ENCODE peak calls at places on chromosomes 6 and 20, in six cellular contexts. F, U, R, Q, X and T are unnamed samples.

GRCh38 chr6:43172127-43173007 is 1.3 kb downstream of the SRF start:
- DNase-seq in F (no peak), U (no peak), R (peak), Q (no peak), X (peak), T (no peak)

GRCh38 chr6:6771224-6771915 is 182.8 kb downstream of the LY86 start:
- DNase-seq in F (no peak), U (no peak), R (no peak), Q (no peak), X (no peak), T (no peak)

GRCh38 chr6:104252276-104252675 is 607.4 kb downstream of the HACE1 start:
- DNase-seq in F (no peak), U (no peak), R (no peak), Q (no peak), X (no peak), T (no peak)

GRCh38 chr20:4022386-4023350 is 7.3 kb upstream of the RNF24 start:
- DNase-seq in F (no peak), U (no peak), R (no peak), Q (no peak), X (no peak), T (no peak)

GRCh38 chr20:40860487-40860902 is 168.1 kb upstream of the TOP1 start:
- DNase-seq in F (no peak), U (no peak), R (no peak), Q (no peak), X (no peak), T (no peak)

GRCh38 chr6:159742165-159742564 is 14.9 kb downstream of the WTAP start:
- DNase-seq in F (no peak), U (no peak), R (no peak), Q (no peak), X (no peak), T (no peak)

GRCh38 chr20:39109933-39110818 is 148.0 kb downstream of the DHX35 start:
- DNase-seq in F (no peak), U (no peak), R (no peak), Q (no peak), X (no peak), T (no peak)

GRCh38 chr6:34021839-34022190 is 124.1 kb downstream of the GRM4 start:
- DNase-seq in F (no peak), U (no peak), R (no peak), Q (no peak), X (no peak), T (no peak)

GRCh38 chr6:166314454-166314853 is 6.3 kb upstream of the PRR18 start:
- DNase-seq in F (no peak), U (no peak), R (no peak), Q (no peak), X (no peak), T (no peak)

GRCh38 chr6:54191460-54191859 is 80.2 kb downstream of the MLIP start:
- DNase-seq in F (no peak), U (no peak), R (no peak), Q (no peak), X (no peak), T (no peak)

GRCh38 chr20:36367907-36368306 is 61.8 kb downstream of the DLGAP4 start:
- DNase-seq in F (no peak), U (no peak), R (no peak), Q (no peak), X (no peak), T (no peak)

GRCh38 chr6:46876126-46876525 is 45.6 kb downstream of the ADGRF5 start:
- DNase-seq in F (peak), U (no peak), R (no peak), Q (no peak), X (no peak), T (no peak)

GRCh38 chr6:84166395-84166794 is 61.0 kb downstream of the CEP162 start:
- DNase-seq in F (no peak), U (no peak), R (no peak), Q (no peak), X (no peak), T (no peak)

GRCh38 chr6:143293526-143293925 is 157.0 kb downstream of the ADAT2 start:
- DNase-seq in F (no peak), U (no peak), R (no peak), Q (no peak), X (no peak), T (no peak)

GRCh38 chr6:31048090-31048489 is 37.8 kb downstream of the MUC22 start:
- DNase-seq in F (no peak), U (no peak), R (no peak), Q (no peak), X (no peak), T (no peak)

GRCh38 chr6:108798672-108799355 is 49.4 kb upstream of the ARMC2 start:
- DNase-seq in F (no peak), U (no peak), R (no peak), Q (no peak), X (no peak), T (no peak)

GRCh38 chr6:43386492-43386891 is 17.0 kb upstream of the ZNF318 start:
- DNase-seq in F (no peak), U (no peak), R (peak), Q (no peak), X (no peak), T (no peak)

GRCh38 chr6:47308674-47309325 is 905 bp downstream of the TNFRSF21 start:
- DNase-seq in F (no peak), U (no peak), R (no peak), Q (no peak), X (peak), T (peak)

GRCh38 chr20:16476032-16476431 is 97.2 kb downstream of the KIF16B start:
- DNase-seq in F (no peak), U (peak), R (peak), Q (peak), X (peak), T (no peak)

GRCh38 chr6:142246960-142247359 is 54.8 kb upstream of the ADGRG6 start:
- DNase-seq in F (no peak), U (peak), R (no peak), Q (no peak), X (no peak), T (no peak)

GRCh38 chr6:108562503-108562993 is 1.8 kb downstream of the FOXO3 start:
- DNase-seq in F (peak), U (no peak), R (peak), Q (no peak), X (peak), T (no peak)

GRCh38 chr6:20604159-20604558 is 69.9 kb downstream of the CDKAL1 start:
- DNase-seq in F (no peak), U (no peak), R (no peak), Q (no peak), X (peak), T (no peak)

GRCh38 chr6:12354499-12354898 is 64.3 kb downstream of the EDN1 start:
- DNase-seq in F (peak), U (peak), R (no peak), Q (no peak), X (no peak), T (no peak)

GRCh38 chr6:28208180-28208659 is 16.9 kb upstream of the ZSCAN9 start:
- DNase-seq in F (no peak), U (no peak), R (no peak), Q (no peak), X (no peak), T (no peak)

GRCh38 chr6:117540670-117541069 is 58.2 kb downstream of the DCBLD1 start:
- DNase-seq in F (no peak), U (no peak), R (no peak), Q (no peak), X (no peak), T (no peak)

GRCh38 chr20:53664121-53664520 is 70.5 kb upstream of the ZNF217 start:
- DNase-seq in F (no peak), U (no peak), R (no peak), Q (no peak), X (no peak), T (no peak)

GRCh38 chr6:34560366-34561226 is 4.5 kb upstream of the SPDEF start:
- DNase-seq in F (no peak), U (no peak), R (peak), Q (no peak), X (peak), T (no peak)

GRCh38 chr6:3766219-3766618 is 14.7 kb upstream of the PXDC1 start:
- DNase-seq in F (no peak), U (no peak), R (no peak), Q (no peak), X (no peak), T (no peak)

GRCh38 chr6:136923116-136923953 is 1.2 kb downstream of the SLC35D3 start:
- DNase-seq in F (no peak), U (no peak), R (no peak), Q (peak), X (no peak), T (no peak)

GRCh38 chr6:117498159-117498558 is 15.7 kb downstream of the DCBLD1 start:
- DNase-seq in F (no peak), U (no peak), R (no peak), Q (no peak), X (no peak), T (no peak)

GRCh38 chr6:145813285-145814034 is 1.1 kb downstream of the FBXO30 start:
- DNase-seq in F (no peak), U (no peak), R (peak), Q (no peak), X (peak), T (no peak)

GRCh38 chr6:138691595-138692057 is 81.9 kb upstream of the CCDC28A start:
- DNase-seq in F (no peak), U (no peak), R (peak), Q (no peak), X (no peak), T (no peak)

GRCh38 chr6:2021713-2022125 is 223.7 kb downstream of the GMDS start:
- DNase-seq in F (no peak), U (no peak), R (no peak), Q (no peak), X (no peak), T (no peak)

GRCh38 chr6:5950448-5950847 is 56.3 kb downstream of the NRN1 start:
- DNase-seq in F (no peak), U (no peak), R (no peak), Q (peak), X (peak), T (no peak)

GRCh38 chr6:113857565-113858066 is 471 bp downstream of the MARCKS start:
- DNase-seq in F (no peak), U (no peak), R (no peak), Q (no peak), X (peak), T (no peak)

GRCh38 chr6:156780962-156781705 is 4.0 kb downstream of the ARID1B start:
- DNase-seq in F (no peak), U (no peak), R (no peak), Q (no peak), X (no peak), T (no peak)

GRCh38 chr6:156779206-156780116 is 2.3 kb downstream of the ARID1B start:
- DNase-seq in F (no peak), U (no peak), R (peak), Q (no peak), X (peak), T (peak)

GRCh38 chr6:156781882-156782631 is 4.9 kb downstream of the ARID1B start:
- DNase-seq in F (no peak), U (no peak), R (no peak), Q (no peak), X (no peak), T (no peak)

GRCh38 chr6:156778615-156779205 is 1.5 kb downstream of the ARID1B start:
- DNase-seq in F (no peak), U (no peak), R (peak), Q (no peak), X (peak), T (no peak)

GRCh38 chr6:156780117-156780641 is 3.0 kb downstream of the ARID1B start:
- DNase-seq in F (no peak), U (peak), R (peak), Q (no peak), X (peak), T (peak)
- TF ChIP-seq POLR2A in F (peak), U (peak), R (peak), Q (peak), X (peak), T (peak)

DNA sequence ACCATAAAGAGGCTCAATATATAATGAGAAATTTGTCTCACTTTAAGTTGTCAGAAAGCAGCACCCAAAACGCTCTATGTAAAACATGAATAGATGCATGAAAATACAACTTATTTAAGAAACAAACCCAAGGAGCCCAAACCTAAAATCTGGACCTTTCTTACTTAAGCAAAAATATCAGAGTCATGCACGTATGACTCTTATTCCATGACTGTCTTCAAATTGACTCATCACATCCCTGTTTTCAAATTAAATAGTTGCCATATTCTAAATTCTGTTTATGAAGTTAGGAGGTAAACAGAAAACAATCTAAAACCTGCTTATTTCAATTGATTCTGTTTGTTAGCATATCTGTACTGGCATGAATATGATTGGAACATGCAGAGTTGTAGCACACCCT is 42.2 kb downstream of the ANKRD6 start:
- DNase-seq in F (no peak), U (no peak), R (no peak), Q (no peak), X (no peak), T (no peak)
- TF ChIP-seq TAF1 in F (no peak), U (no peak), R (no peak), Q (no peak), X (no peak), T (no peak)

DNA sequence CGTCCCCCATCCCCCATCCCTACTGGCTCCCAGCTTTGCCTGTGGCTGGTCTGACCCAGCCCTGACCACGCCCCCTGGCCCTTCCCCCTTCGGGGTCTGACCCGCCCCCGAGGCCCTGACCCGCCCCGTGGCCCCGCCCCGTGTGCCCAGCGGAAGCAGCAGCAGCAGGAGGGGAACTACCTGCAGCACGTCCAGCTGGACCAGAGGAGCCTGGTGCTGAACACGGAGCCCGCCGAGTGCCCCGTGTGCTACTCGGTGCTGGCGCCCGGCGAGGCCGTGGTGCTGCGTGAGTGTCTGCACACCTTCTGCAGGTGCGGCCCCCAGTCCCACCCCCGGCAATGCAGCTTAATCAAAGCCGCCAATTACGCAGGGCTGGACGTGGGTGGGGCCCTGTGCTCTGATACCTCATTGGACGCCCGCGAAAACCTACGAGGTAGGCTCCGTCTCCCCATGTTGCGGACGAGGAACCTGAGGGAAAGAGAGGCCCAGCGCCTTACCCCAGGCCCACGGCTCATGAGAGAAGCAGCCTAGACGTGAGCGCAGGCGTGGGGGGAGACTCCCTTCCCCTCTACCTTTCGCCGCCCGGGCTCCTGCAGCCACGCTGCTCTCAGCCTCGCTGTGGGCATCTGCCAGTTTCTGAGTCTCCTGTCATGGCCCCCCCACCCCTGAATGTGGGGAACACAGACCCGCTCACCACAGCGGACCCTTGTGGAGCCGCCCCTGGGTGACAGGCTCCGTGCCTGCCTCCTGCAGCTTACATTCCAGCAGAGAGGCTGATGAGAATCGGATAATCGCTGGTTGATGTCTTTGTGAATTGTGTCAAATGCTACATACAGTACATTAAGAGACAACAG is 12.8 kb downstream of the RBCK1 start:
- DNase-seq in F (no peak), U (no peak), R (no peak), Q (peak), X (peak), T (no peak)
- TF ChIP-seq POLR2A in F (no peak), U (no peak), R (no peak), Q (no peak), X (no peak), T (no peak)

GRCh38 chr6:38968702-38969149 is 79.9 kb upstream of the GLP1R start:
- DNase-seq in F (no peak), U (no peak), R (no peak), Q (no peak), X (no peak), T (no peak)
- TF ChIP-seq TAF1 in F (no peak), U (no peak), R (no peak), Q (no peak), X (no peak), T (no peak)

GRCh38 chr6:35919827-35920751 is 809 bp downstream of the SRPK1 start:
- DNase-seq in F (no peak), U (no peak), R (peak), Q (peak), X (peak), T (no peak)

GRCh38 chr6:35916056-35916455 is 4.8 kb downstream of the SRPK1 start:
- DNase-seq in F (no peak), U (no peak), R (no peak), Q (no peak), X (no peak), T (no peak)

GRCh38 chr6:35922139-35922554 is 1.2 kb upstream of the SRPK1 start:
- DNase-seq in F (no peak), U (no peak), R (peak), Q (no peak), X (no peak), T (no peak)

GRCh38 chr6:35920793-35921732 is at the start of gene SRPK1:
- DNase-seq in F (peak), U (peak), R (peak), Q (peak), X (peak), T (peak)

DNA sequence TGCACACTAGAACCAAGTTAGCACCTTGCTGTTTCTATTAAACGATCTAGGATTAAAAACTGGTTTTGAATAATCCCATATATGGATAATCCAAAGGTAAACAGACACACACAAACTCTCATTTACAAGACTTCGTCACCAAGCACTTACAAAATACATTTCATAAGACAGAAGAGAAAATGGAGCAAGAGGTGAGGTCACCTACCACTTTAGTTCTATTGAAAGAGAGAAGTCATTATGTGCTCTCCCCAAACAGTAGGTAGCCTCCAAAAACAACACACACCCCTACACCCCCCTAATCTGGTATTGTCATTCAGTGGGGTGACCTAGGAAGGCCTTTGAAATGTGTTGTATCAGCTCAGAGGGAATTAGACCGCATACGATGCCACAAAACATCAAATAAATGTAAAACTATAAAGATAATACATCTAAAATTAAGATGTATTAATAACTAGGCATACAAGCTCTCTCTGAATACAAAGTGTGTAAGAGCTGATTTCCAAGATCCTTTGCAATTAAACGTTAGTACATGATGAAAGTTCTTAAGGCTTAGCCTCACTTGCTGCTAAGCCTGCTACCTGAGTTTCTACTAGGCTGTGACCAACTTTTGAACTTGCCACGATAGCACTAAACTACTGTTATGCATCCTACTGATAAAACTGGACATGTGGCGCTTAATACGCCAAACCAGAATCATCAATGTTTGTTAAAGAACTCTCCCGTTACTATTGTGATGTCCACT is 1.6 kb downstream of the SRPK1 start:
- DNase-seq in F (no peak), U (no peak), R (peak), Q (no peak), X (peak), T (no peak)
- TF ChIP-seq POLR2A in F (no peak), U (no peak), R (peak), Q (no peak), X (no peak), T (no peak)

DNA sequence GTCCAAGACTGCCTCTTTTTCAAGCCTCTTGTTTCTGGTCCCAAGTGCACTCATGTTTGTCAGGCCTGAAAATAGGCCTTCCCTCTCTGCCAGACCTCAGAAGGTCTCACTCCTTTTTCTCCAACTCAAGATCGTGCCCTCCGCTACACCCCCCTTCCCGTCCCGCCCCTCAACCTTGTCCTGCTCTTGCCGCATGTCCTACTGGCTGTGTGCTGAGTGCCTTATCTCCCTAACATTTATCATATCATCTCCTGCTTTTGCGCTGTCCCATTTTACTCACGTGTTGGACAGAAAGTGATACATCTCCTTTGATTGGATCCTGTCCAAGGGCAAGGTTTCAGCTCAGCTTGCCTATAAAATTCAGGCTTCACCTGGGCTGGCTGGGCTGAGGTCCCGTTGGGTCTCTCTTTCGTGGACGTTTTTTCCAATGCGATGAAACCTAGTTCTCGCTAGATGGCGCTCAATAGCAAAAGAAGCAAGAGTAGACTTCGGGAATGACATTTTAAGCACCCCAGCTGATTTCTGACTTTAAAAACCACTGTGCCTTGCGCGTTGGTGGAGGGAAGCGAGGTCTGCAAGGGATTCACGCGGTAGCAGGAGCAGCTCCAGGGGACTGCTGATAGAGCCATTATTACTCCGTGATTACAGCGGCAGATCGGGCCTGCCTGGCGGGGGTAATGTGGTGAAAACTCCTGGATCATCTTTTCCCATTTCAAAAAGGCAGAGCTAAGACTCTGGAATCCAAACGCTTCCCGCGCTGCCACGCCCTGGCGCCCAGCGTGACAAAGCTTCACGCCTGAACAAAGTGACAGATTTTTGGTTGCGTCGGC is 137.6 kb downstream of the IMPG1 start:
- DNase-seq in F (no peak), U (peak), R (peak), Q (peak), X (peak), T (peak)
- TF ChIP-seq TAF1 in F (no peak), U (no peak), R (no peak), Q (no peak), X (no peak), T (no peak)